ENCODE peak calls at places on chromosomes 7 and 10, in four cellular contexts. One of them, this sample, is unnamed.

GRCh38 chr10:484925-485661 is 204.4 kb downstream of the DIP2C start:
- DNase-seq in activated CD8-positive, alpha-beta memory T cell treated with anti-CD3 and anti-CD28 coated beads for 48 hours: no peak
- DNase-seq in mucosa of descending colon: no peak
- DNase-seq in NCI-H187: no peak
- DNase-seq in this sample: no peak

GRCh38 chr7:80392229-80393169 is 119.4 kb downstream of the GNAT3 start:
- DNase-seq in activated CD8-positive, alpha-beta memory T cell treated with anti-CD3 and anti-CD28 coated beads for 48 hours: no peak
- DNase-seq in mucosa of descending colon: no peak
- DNase-seq in NCI-H187: no peak
- DNase-seq in this sample: no peak

GRCh38 chr7:39898867-39899266 is 51.2 kb upstream of the CDK13 start:
- DNase-seq in activated CD8-positive, alpha-beta memory T cell treated with anti-CD3 and anti-CD28 coated beads for 48 hours: no peak
- DNase-seq in mucosa of descending colon: no peak
- DNase-seq in NCI-H187: no peak
- DNase-seq in this sample: no peak

GRCh38 chr10:132626019-132626760 is 88.6 kb downstream of the INPP5A start:
- DNase-seq in activated CD8-positive, alpha-beta memory T cell treated with anti-CD3 and anti-CD28 coated beads for 48 hours: no peak
- DNase-seq in mucosa of descending colon: peak; percentile 16
- DNase-seq in NCI-H187: no peak
- DNase-seq in this sample: no peak

GRCh38 chr10:75013522-75013921 is 97.9 kb upstream of the SAMD8 start:
- DNase-seq in activated CD8-positive, alpha-beta memory T cell treated with anti-CD3 and anti-CD28 coated beads for 48 hours: no peak
- DNase-seq in mucosa of descending colon: no peak
- DNase-seq in NCI-H187: no peak
- DNase-seq in this sample: no peak

GRCh38 chr10:29619273-29619672 is 15.5 kb downstream of the SVIL start:
- DNase-seq in activated CD8-positive, alpha-beta memory T cell treated with anti-CD3 and anti-CD28 coated beads for 48 hours: no peak
- DNase-seq in mucosa of descending colon: no peak
- DNase-seq in NCI-H187: no peak
- DNase-seq in this sample: no peak

GRCh38 chr7:156238366-156239133 is 402.0 kb upstream of the RNF32 start:
- DNase-seq in activated CD8-positive, alpha-beta memory T cell treated with anti-CD3 and anti-CD28 coated beads for 48 hours: no peak
- DNase-seq in mucosa of descending colon: no peak
- DNase-seq in NCI-H187: no peak
- DNase-seq in this sample: no peak

GRCh38 chr7:30752979-30753378 is 1.0 kb downstream of the INMT start:
- DNase-seq in activated CD8-positive, alpha-beta memory T cell treated with anti-CD3 and anti-CD28 coated beads for 48 hours: no peak
- DNase-seq in mucosa of descending colon: peak; percentile 72
- DNase-seq in NCI-H187: no peak
- DNase-seq in this sample: peak; percentile 57

GRCh38 chr7:134212576-134213546 is 85.7 kb downstream of the LRGUK start:
- DNase-seq in activated CD8-positive, alpha-beta memory T cell treated with anti-CD3 and anti-CD28 coated beads for 48 hours: no peak
- DNase-seq in mucosa of descending colon: no peak
- DNase-seq in NCI-H187: no peak
- DNase-seq in this sample: no peak

GRCh38 chr10:22945934-22946673 is 18.3 kb downstream of the ARMC3 start:
- DNase-seq in activated CD8-positive, alpha-beta memory T cell treated with anti-CD3 and anti-CD28 coated beads for 48 hours: no peak
- DNase-seq in mucosa of descending colon: no peak
- DNase-seq in NCI-H187: no peak
- DNase-seq in this sample: no peak

GRCh38 chr7:127392182-127392565 is 334 bp downstream of the ZNF800 start:
- DNase-seq in activated CD8-positive, alpha-beta memory T cell treated with anti-CD3 and anti-CD28 coated beads for 48 hours: peak; percentile 48
- DNase-seq in mucosa of descending colon: peak; percentile 78
- DNase-seq in NCI-H187: peak; percentile 61
- DNase-seq in this sample: peak; percentile 87

GRCh38 chr10:50794490-50794889 is 54.8 kb downstream of the ASAH2B start:
- DNase-seq in activated CD8-positive, alpha-beta memory T cell treated with anti-CD3 and anti-CD28 coated beads for 48 hours: no peak
- DNase-seq in mucosa of descending colon: no peak
- DNase-seq in NCI-H187: no peak
- DNase-seq in this sample: peak; percentile 41

GRCh38 chr7:41185851-41186250 is 517.0 kb downstream of the INHBA start:
- DNase-seq in activated CD8-positive, alpha-beta memory T cell treated with anti-CD3 and anti-CD28 coated beads for 48 hours: no peak
- DNase-seq in mucosa of descending colon: no peak
- DNase-seq in NCI-H187: no peak
- DNase-seq in this sample: no peak

GRCh38 chr10:79434816-79435215 is 10.6 kb downstream of the ZCCHC24 start:
- DNase-seq in activated CD8-positive, alpha-beta memory T cell treated with anti-CD3 and anti-CD28 coated beads for 48 hours: no peak
- DNase-seq in mucosa of descending colon: no peak
- DNase-seq in NCI-H187: no peak
- DNase-seq in this sample: no peak

GRCh38 chr7:15326044-15326644 is 235.7 kb downstream of the AGMO start:
- DNase-seq in activated CD8-positive, alpha-beta memory T cell treated with anti-CD3 and anti-CD28 coated beads for 48 hours: no peak
- DNase-seq in mucosa of descending colon: no peak
- DNase-seq in NCI-H187: no peak
- DNase-seq in this sample: no peak

GRCh38 chr7:19984231-19984632 is 210.8 kb upstream of the TMEM196 start:
- DNase-seq in activated CD8-positive, alpha-beta memory T cell treated with anti-CD3 and anti-CD28 coated beads for 48 hours: no peak
- DNase-seq in mucosa of descending colon: no peak
- DNase-seq in NCI-H187: no peak
- DNase-seq in this sample: no peak

GRCh38 chr7:156043435-156044123 is 231.3 kb upstream of the SHH start:
- DNase-seq in activated CD8-positive, alpha-beta memory T cell treated with anti-CD3 and anti-CD28 coated beads for 48 hours: no peak
- DNase-seq in mucosa of descending colon: no peak
- DNase-seq in NCI-H187: no peak
- DNase-seq in this sample: no peak

GRCh38 chr7:82050134-82050533 is 280.3 kb upstream of the HGF start:
- DNase-seq in activated CD8-positive, alpha-beta memory T cell treated with anti-CD3 and anti-CD28 coated beads for 48 hours: no peak
- DNase-seq in mucosa of descending colon: no peak
- DNase-seq in NCI-H187: no peak
- DNase-seq in this sample: no peak

GRCh38 chr10:27192284-27192683 is 37.1 kb downstream of the MASTL start:
- DNase-seq in activated CD8-positive, alpha-beta memory T cell treated with anti-CD3 and anti-CD28 coated beads for 48 hours: no peak
- DNase-seq in mucosa of descending colon: no peak
- DNase-seq in NCI-H187: no peak
- DNase-seq in this sample: no peak

GRCh38 chr10:21524131-21524525 is 1.4 kb downstream of the SKIDA1 start:
- DNase-seq in activated CD8-positive, alpha-beta memory T cell treated with anti-CD3 and anti-CD28 coated beads for 48 hours: no peak
- DNase-seq in mucosa of descending colon: no peak
- DNase-seq in NCI-H187: peak; percentile 13
- DNase-seq in this sample: no peak

GRCh38 chr10:94299417-94299816 is 63.3 kb downstream of the NOC3L start:
- DNase-seq in activated CD8-positive, alpha-beta memory T cell treated with anti-CD3 and anti-CD28 coated beads for 48 hours: no peak
- DNase-seq in mucosa of descending colon: no peak
- DNase-seq in NCI-H187: peak; percentile 8
- DNase-seq in this sample: no peak

GRCh38 chr7:116628971-116629586 is 42.9 kb upstream of the MET start:
- DNase-seq in activated CD8-positive, alpha-beta memory T cell treated with anti-CD3 and anti-CD28 coated beads for 48 hours: no peak
- DNase-seq in mucosa of descending colon: no peak
- DNase-seq in NCI-H187: no peak
- DNase-seq in this sample: peak; percentile 43

GRCh38 chr10:117168135-117168674 is 29.1 kb upstream of the KCNK18 start:
- DNase-seq in activated CD8-positive, alpha-beta memory T cell treated with anti-CD3 and anti-CD28 coated beads for 48 hours: peak; percentile 46
- DNase-seq in mucosa of descending colon: peak; percentile 63
- DNase-seq in NCI-H187: peak; percentile 9
- DNase-seq in this sample: peak; percentile 94

GRCh38 chr10:89283988-89284475 is 17.8 kb upstream of the IFIT2 start:
- DNase-seq in activated CD8-positive, alpha-beta memory T cell treated with anti-CD3 and anti-CD28 coated beads for 48 hours: no peak
- DNase-seq in mucosa of descending colon: no peak
- DNase-seq in NCI-H187: no peak
- DNase-seq in this sample: no peak

GRCh38 chr7:30970594-30971094 is 6.9 kb downstream of the GHRHR start:
- DNase-seq in activated CD8-positive, alpha-beta memory T cell treated with anti-CD3 and anti-CD28 coated beads for 48 hours: no peak
- DNase-seq in mucosa of descending colon: no peak
- DNase-seq in NCI-H187: no peak
- DNase-seq in this sample: no peak

This sample was measured in pancreas.